ENCODE peak calls at places on chromosome 6, in five cellular contexts. F is spleen, A is type B pancreatic cell, D is AG09319, V is GM13977. S is an unnamed sample.

GRCh38 chr6:85747093-85747492 is 104.4 kb upstream of the SYNCRIP start:
- DNase-seq in F (no peak), A (no peak), D (no peak), V (no peak), S (no peak)

GRCh38 chr6:108559884-108560462 is 744 bp upstream of the FOXO3 start:
- DNase-seq in F (peak; percentile 92), A (peak; percentile 80), D (no peak), V (peak; percentile 44), S (peak; percentile 55)

GRCh38 chr6:105646391-105646867 is 243.5 kb upstream of the PREP start:
- DNase-seq in F (no peak), A (no peak), D (no peak), V (peak; percentile 61), S (no peak)

GRCh38 chr6:123447315-123447937 is 189.3 kb downstream of the TRDN start:
- DNase-seq in F (no peak), A (no peak), D (no peak), V (no peak), S (no peak)

GRCh38 chr6:98779618-98780017 is 54.8 kb upstream of the POU3F2 start:
- DNase-seq in F (no peak), A (no peak), D (no peak), V (no peak), S (no peak)

GRCh38 chr6:107616776-107617175 is 126.9 kb downstream of the SOBP start:
- DNase-seq in F (no peak), A (no peak), D (no peak), V (no peak), S (no peak)

GRCh38 chr6:108453601-108454157 is 107.0 kb upstream of the FOXO3 start:
- DNase-seq in F (no peak), A (no peak), D (no peak), V (no peak), S (no peak)

GRCh38 chr6:150622941-150623874 is 23.5 kb downstream of the PLEKHG1 start:
- DNase-seq in F (no peak), A (no peak), D (no peak), V (peak; percentile 59), S (no peak)

GRCh38 chr6:17907467-17908229 is 79.8 kb downstream of the KIF13A start:
- DNase-seq in F (peak; percentile 80), A (no peak), D (peak; percentile 97), V (no peak), S (no peak)

GRCh38 chr6:45801471-45802289 is 214.0 kb downstream of the CLIC5 start:
- DNase-seq in F (no peak), A (no peak), D (no peak), V (peak; percentile 25), S (no peak)

GRCh38 chr6:132792510-132792909 is 5.9 kb downstream of the SLC18B1 start:
- DNase-seq in F (no peak), A (no peak), D (no peak), V (no peak), S (no peak)

GRCh38 chr6:22877946-22878705 is 308.8 kb downstream of the HDGFL1 start:
- DNase-seq in F (no peak), A (no peak), D (peak; percentile 56), V (no peak), S (no peak)

GRCh38 chr6:119598883-119599282 is 249.3 kb upstream of the MAN1A1 start:
- DNase-seq in F (no peak), A (no peak), D (no peak), V (no peak), S (no peak)

GRCh38 chr6:138403324-138403800 is 661 bp upstream of the HEBP2 start:
- DNase-seq in F (peak; percentile 92), A (no peak), D (no peak), V (peak; percentile 53), S (peak; percentile 48)
- TF ChIP-seq CTCF in F (no peak), A (peak; percentile 25), D (peak; percentile 32), V (peak; percentile 42), S (no peak)

GRCh38 chr6:158631678-158632537 is 12.6 kb downstream of the DYNLT1 start:
- DNase-seq in F (no peak), A (no peak), D (no peak), V (no peak), S (no peak)

GRCh38 chr6:158629376-158630221 is 14.9 kb downstream of the DYNLT1 start:
- DNase-seq in F (no peak), A (no peak), D (no peak), V (no peak), S (no peak)

GRCh38 chr6:158628542-158628941 is 16.0 kb downstream of the DYNLT1 start:
- DNase-seq in F (no peak), A (no peak), D (no peak), V (no peak), S (no peak)

GRCh38 chr6:158633127-158633526 is 11.4 kb downstream of the DYNLT1 start:
- DNase-seq in F (no peak), A (no peak), D (no peak), V (no peak), S (no peak)

GRCh38 chr6:158630944-158631616 is 13.5 kb downstream of the DYNLT1 start:
- DNase-seq in F (no peak), A (no peak), D (no peak), V (no peak), S (no peak)
- TF ChIP-seq CTCF in F (no peak), A (no peak), D (no peak), V (no peak), S (no peak)

GRCh38 chr6:154800338-154800737 is 67.1 kb downstream of the SCAF8 start:
- DNase-seq in F (no peak), A (no peak), D (no peak), V (peak; percentile 22), S (no peak)

GRCh38 chr6:154806804-154807203 is 73.6 kb downstream of the SCAF8 start:
- DNase-seq in F (no peak), A (no peak), D (no peak), V (no peak), S (no peak)

DNA sequence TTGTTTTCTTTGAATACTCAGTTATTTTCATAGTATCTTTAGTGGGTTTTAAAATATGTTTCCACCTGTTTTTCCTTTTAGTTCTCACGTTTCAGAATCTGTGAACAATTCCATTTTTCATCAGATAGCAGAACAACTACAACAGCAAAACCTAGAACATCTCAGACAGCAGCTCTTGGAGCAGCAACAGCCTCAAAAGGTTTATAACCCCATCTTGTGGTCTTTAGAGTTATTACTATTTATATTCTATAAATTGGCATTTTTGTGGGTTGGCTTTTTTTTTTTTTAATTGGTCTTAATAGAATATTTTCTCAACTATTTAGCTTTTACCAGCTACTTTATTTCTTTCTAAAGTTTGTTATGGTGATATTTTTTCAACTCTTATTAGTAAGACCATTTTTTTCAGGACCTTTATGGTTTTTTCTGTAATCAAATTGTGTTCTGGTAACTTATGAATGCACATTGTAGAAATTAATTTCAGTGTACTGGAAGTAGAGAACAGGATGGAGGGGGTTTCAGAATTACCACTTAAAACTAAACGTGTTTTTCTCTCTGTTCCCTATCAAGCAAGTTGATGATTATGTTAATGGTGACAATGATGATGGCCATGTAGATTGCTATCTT is 72.2 kb downstream of the SCAF8 start:
- DNase-seq in F (no peak), A (no peak), D (peak; percentile 15), V (peak; percentile 25), S (no peak)
- TF ChIP-seq CTCF in F (peak; percentile 18), A (peak; percentile 72), D (peak; percentile 33), V (peak; percentile 30), S (peak; percentile 73)

GRCh38 chr6:147978078-147978477 is 364.6 kb upstream of the SASH1 start:
- DNase-seq in F (no peak), A (no peak), D (no peak), V (no peak), S (no peak)

GRCh38 chr6:147974376-147974775 is 368.3 kb upstream of the SASH1 start:
- DNase-seq in F (no peak), A (no peak), D (no peak), V (no peak), S (no peak)

GRCh38 chr6:147970970-147971369 is 371.7 kb upstream of the SASH1 start:
- DNase-seq in F (no peak), A (no peak), D (no peak), V (no peak), S (no peak)

GRCh38 chr6:147973806-147974205 is 368.8 kb upstream of the SASH1 start:
- DNase-seq in F (no peak), A (no peak), D (no peak), V (no peak), S (no peak)

DNA sequence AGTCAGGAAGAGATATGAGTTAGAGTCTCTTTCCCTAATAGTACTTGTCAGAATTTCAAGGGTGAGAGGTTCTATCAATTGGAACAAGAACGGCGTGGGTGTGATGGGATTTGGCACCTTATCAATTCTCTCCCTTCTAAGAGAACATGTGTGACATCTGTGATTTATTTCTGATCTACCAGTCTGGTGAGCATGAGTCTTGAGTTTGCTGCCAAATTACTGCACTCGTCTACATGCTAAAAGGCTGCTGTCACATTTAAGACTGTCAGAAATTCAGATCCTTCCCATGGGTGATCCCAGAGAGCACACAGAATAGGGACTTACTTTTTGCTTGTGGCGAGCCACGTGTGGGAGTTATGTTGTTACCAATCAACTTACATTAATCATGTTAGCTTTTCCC is 370.2 kb upstream of the SASH1 start:
- DNase-seq in F (no peak), A (no peak), D (no peak), V (no peak), S (no peak)
- TF ChIP-seq CTCF in F (no peak), A (no peak), D (no peak), V (no peak), S (no peak)

DNA sequence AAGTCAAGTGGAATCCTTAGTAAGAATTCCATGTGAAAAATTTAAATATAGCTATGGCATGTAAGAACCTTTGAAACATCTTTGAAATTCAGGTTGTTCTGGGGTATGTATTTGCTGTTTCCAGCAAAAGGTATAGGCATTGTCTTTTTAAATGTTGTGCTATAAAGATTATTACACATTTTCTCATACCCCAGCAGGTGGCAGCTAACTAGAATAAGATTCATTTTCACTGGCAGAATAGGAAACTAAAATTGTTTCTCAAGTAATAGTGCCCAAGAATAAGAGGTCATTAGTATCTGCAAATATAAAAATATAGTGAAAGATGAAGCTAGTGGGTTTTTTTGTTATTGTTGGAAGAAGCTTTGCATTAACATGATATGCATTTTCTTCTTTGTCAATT is 1.8 kb downstream of the GRIK2 start:
- DNase-seq in F (no peak), A (no peak), D (no peak), V (no peak), S (no peak)
- TF ChIP-seq CTCF in F (no peak), A (peak; percentile 42), D (no peak), V (no peak), S (peak; percentile 44)